ENCODE peak calls at places on chromosomes 13 and 19, in six cellular contexts. E is fibroblast of the aortic adventitia, C is WTC11, L is tibial artery, Q is fibroblast of mammary gland, S is hepatocyte. H is an unnamed sample.

GRCh38 chr19:10270180-10270615 is 722 bp upstream of the ICAM1 start:
- DNase-seq in E (no peak), C (no peak), L (peak), Q (no peak), S (no peak), H (peak)

GRCh38 chr13:80577285-80577684 is 236.4 kb upstream of the SPRY2 start:
- DNase-seq in E (no peak), C (no peak), L (no peak), Q (no peak), S (no peak), H (no peak)

GRCh38 chr13:98470920-98471319 is 106.0 kb downstream of the STK24 start:
- DNase-seq in E (no peak), C (no peak), L (no peak), Q (no peak), S (no peak), H (no peak)

GRCh38 chr13:80755925-80756324 is 415.0 kb upstream of the SPRY2 start:
- DNase-seq in E (no peak), C (no peak), L (no peak), Q (no peak), S (peak), H (no peak)

GRCh38 chr19:43300206-43300605 is 30.9 kb upstream of the PSG9 start:
- DNase-seq in E (no peak), C (no peak), L (no peak), Q (no peak), S (no peak), H (no peak)

GRCh38 chr19:35811317-35812219 is 1.1 kb downstream of the PRODH2 start:
- DNase-seq in E (no peak), C (no peak), L (no peak), Q (no peak), S (no peak), H (no peak)

GRCh38 chr13:51523082-51523518 is 61.2 kb upstream of the WDFY2 start:
- DNase-seq in E (peak), C (no peak), L (peak), Q (peak), S (no peak), H (no peak)

GRCh38 chr19:34313188-34313587 is 51.8 kb upstream of the GPI start:
- DNase-seq in E (peak), C (no peak), L (no peak), Q (peak), S (peak), H (no peak)

GRCh38 chr19:12885749-12886706 is 973 bp downstream of the KLF1 start:
- DNase-seq in E (no peak), C (peak), L (no peak), Q (no peak), S (no peak), H (no peak)

GRCh38 chr19:37905936-37906867 is at the start of gene WDR87:
- DNase-seq in E (peak), C (peak), L (no peak), Q (no peak), S (peak), H (peak)

GRCh38 chr13:75762967-75763366 is 126.8 kb downstream of the LMO7 start:
- DNase-seq in E (no peak), C (no peak), L (no peak), Q (no peak), S (no peak), H (no peak)

GRCh38 chr13:106612688-106613087 is 44.8 kb upstream of the ARGLU1 start:
- DNase-seq in E (peak), C (no peak), L (peak), Q (peak), S (peak), H (no peak)

GRCh38 chr19:43464089-43464775 is 1.2 kb downstream of the LYPD3 start:
- DNase-seq in E (no peak), C (peak), L (peak), Q (no peak), S (peak), H (peak)

GRCh38 chr19:37920591-37921450 is 13.8 kb downstream of the SIPA1L3 start:
- DNase-seq in E (no peak), C (no peak), L (no peak), Q (no peak), S (peak), H (no peak)

GRCh38 chr13:113659337-113659736 is 1.3 kb upstream of the ATP4B start:
- DNase-seq in E (no peak), C (no peak), L (no peak), Q (no peak), S (no peak), H (no peak)

GRCh38 chr19:1065606-1066109 is 1.3 kb upstream of the ARHGAP45 start:
- DNase-seq in E (no peak), C (no peak), L (no peak), Q (no peak), S (peak), H (no peak)

GRCh38 chr19:11587973-11588631 is 9.2 kb upstream of the ZNF627 start:
- DNase-seq in E (no peak), C (no peak), L (no peak), Q (no peak), S (no peak), H (no peak)

GRCh38 chr13:46571189-46571901 is 18.4 kb downstream of the LRCH1 start:
- DNase-seq in E (peak), C (no peak), L (no peak), Q (peak), S (no peak), H (no peak)

GRCh38 chr13:90217275-90217674 is 1130.2 kb upstream of the MIR17HG start:
- DNase-seq in E (no peak), C (no peak), L (no peak), Q (no peak), S (no peak), H (no peak)

DNA sequence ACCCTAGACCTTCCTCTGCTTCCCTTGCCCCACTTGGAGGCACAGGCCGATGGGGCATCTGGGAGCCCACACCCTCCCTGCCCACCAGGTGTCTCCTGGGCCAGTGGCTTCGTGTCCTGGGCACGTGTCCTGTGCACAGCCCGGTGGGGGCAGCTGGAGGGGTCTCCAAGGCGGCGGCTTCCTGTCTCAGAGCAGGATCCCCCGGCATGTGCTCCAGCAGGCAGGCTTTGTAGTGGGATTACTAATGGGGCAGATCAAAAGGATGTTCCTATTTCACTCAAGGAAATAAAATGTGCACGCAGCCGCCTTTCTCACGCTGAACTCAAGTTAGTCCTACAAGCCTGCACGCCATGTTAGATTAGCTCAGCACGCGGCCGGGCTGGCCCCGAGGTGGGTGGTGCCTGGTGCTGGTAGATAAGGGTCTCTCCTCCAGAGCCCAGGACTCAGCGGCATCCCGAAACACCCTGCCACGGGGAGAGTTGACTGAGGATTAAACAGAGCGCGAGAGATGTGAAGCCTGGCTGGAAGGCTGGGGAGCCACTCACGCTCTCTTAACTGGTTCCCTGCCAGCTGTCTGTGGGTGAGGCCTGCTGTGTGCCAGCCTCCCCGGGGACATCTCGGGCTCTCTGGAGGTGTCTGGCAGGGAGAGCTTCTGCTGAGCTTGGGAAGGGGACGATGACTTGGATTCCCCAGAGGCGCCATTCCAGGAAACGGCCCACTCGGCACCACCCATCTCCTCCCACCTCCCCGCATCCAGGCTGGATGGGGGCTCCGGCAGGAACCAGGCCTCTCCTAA is 122.1 kb downstream of the KDM4B start:
- DNase-seq in E (peak), C (no peak), L (peak), Q (peak), S (peak), H (peak)
- TF ChIP-seq CTCF in E (no peak), C (no peak), L (no peak), Q (no peak), S (no peak), H (no peak)

GRCh38 chr13:94710881-94711560 is 1.3 kb downstream of the SOX21 start:
- DNase-seq in E (no peak), C (peak), L (no peak), Q (no peak), S (peak), H (peak)
- TF ChIP-seq CTCF in E (no peak), C (no peak), L (no peak), Q (no peak), S (peak), H (no peak)

DNA sequence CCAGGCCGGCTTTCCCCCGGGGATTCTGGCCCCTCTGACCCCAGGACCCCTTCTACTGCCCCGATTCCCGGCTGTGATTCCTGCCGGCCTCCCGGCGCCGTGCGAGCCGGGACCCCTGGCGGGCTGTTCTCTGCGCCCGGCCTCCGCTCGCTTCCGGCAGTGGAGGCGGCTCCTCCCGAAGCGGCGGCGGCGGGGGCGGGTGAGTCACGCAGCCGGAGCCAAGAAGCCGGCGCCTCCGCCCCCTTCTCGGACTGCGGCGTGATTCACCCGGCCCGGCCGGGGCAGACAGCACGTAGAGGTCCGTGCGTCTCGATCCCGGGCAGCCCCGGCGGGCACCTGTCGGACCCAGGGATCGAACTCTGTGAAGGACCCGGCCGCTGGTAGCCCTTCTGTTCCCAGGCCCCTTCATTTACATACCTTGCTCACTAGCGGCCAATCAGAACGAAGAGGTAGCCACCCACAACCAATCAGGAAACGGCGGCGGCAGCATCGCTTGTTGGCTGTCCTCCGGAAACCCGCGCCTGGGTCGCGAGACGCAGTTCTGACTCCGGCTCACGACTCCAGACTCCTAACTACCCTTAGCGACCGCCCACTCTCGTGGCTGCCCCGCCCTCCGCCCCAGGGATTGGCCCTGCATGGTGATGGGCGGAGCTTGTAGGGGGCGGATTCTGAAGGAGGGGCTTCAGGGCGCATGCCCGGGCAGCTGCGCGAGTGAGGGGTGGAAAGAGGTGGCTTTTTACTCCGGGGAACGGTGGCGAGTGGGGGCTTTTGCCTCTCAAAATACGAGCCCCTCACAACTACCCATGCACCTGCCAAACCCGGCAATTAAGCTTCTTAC is at the start of gene SERTAD1:
- DNase-seq in E (peak), C (peak), L (peak), Q (peak), S (peak), H (peak)
- TF ChIP-seq CTCF in E (peak), C (peak), L (peak), Q (peak), S (peak), H (peak)

GRCh38 chr13:81987159-81987558 is 1646.2 kb upstream of the SPRY2 start:
- DNase-seq in E (no peak), C (no peak), L (no peak), Q (no peak), S (peak), H (no peak)
- TF ChIP-seq CTCF in E (no peak), C (no peak), L (no peak), Q (no peak), S (peak), H (no peak)

GRCh38 chr19:51259348-51260245 is 8.7 kb downstream of the SIGLECL1 start:
- DNase-seq in E (peak), C (peak), L (peak), Q (peak), S (peak), H (peak)
- TF ChIP-seq CTCF in E (peak), C (peak), L (no peak), Q (peak), S (peak), H (peak)

GRCh38 chr13:39970177-39970846 is 314.9 kb downstream of the COG6 start:
- DNase-seq in E (no peak), C (no peak), L (no peak), Q (no peak), S (no peak), H (no peak)
- TF ChIP-seq CTCF in E (no peak), C (no peak), L (no peak), Q (no peak), S (no peak), H (no peak)

GRCh38 chr13:59975807-59976445 is 187.8 kb downstream of the DIAPH3 start:
- DNase-seq in E (no peak), C (no peak), L (no peak), Q (no peak), S (no peak), H (no peak)

GRCh38 chr13:59976856-59977255 is 186.9 kb downstream of the DIAPH3 start:
- DNase-seq in E (no peak), C (no peak), L (no peak), Q (no peak), S (no peak), H (no peak)

GRCh38 chr13:59979589-59979988 is 184.1 kb downstream of the DIAPH3 start:
- DNase-seq in E (no peak), C (no peak), L (no peak), Q (no peak), S (no peak), H (no peak)

GRCh38 chr13:59982631-59983382 is 180.9 kb downstream of the DIAPH3 start:
- DNase-seq in E (peak), C (no peak), L (no peak), Q (peak), S (no peak), H (no peak)

GRCh38 chr13:59978862-59979261 is 184.9 kb downstream of the DIAPH3 start:
- DNase-seq in E (no peak), C (no peak), L (no peak), Q (no peak), S (no peak), H (no peak)
- TF ChIP-seq CTCF in E (no peak), C (no peak), L (no peak), Q (no peak), S (no peak), H (no peak)

DNA sequence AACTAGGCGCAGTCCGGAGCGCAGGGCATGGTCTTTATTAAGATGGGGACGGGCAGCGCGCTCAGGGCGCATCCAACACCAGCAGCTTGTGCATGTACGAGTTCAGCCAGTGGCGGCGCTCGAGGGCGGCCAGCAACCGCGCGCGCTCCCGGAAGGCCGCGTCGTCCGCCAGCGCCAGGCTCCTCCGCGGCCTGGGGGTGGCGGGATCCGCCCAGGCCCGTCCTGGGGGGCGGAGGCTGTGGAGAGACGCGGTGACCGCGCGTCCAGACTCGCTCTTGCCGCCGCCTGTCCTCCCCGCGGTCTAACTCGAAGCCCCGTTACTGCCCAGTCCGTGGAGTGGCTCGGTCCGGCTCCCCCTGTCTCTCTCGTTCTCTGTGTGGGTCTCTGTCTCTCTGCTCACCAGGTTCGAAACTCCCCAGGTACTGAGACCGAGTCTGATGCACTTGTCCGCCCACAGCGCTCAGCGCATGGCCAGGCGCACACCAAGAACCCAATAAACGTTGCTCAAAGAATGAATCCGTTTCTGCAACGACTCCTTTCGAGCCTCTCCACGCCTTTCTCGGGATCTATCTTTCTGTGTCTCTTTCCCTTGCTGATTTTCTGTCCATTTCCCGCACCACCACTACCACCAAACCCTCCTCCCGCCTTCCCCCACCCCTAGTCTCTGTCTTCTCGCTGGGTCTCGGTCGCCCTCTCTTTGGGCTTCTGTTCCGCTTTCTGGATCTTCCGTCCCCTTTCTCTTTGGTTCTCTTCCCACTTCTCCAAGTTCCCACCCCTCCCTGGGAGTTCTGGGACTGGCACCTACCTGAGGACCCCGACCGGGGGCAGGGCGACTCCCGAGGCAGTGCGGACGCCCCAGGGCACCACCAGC is 599 bp downstream of the PTH2 start:
- DNase-seq in E (peak), C (peak), L (no peak), Q (peak), S (peak), H (peak)
- TF ChIP-seq CTCF in E (peak), C (peak), L (peak), Q (no peak), S (peak), H (peak)

GRCh38 chr19:45200614-45201013 is 22.0 kb downstream of the BLOC1S3 start:
- DNase-seq in E (peak), C (peak), L (no peak), Q (peak), S (no peak), H (peak)
- TF ChIP-seq CTCF in E (peak), C (no peak), L (no peak), Q (peak), S (peak), H (peak)

GRCh38 chr13:31967155-31967554 is 64.4 kb upstream of the FRY start:
- DNase-seq in E (no peak), C (no peak), L (no peak), Q (no peak), S (no peak), H (no peak)
- TF ChIP-seq CTCF in E (peak), C (no peak), L (no peak), Q (peak), S (peak), H (peak)